ENCODE peak calls at places on chromosome 4, in ten cellular contexts. One of them, this sample, is unnamed.

GRCh38 chr4:154018659-154019058 is 229.8 kb upstream of the SFRP2 start:
- DNase-seq in AG04450: no peak
- DNase-seq in K562: no peak
- DNase-seq in GM23338: peak
- DNase-seq in sciatic nerve: no peak
- DNase-seq in stimulated activated CD4-positive, alpha-beta T cell treated with anti-CD3 and anti-CD28 coated beads, Interleukin-15, amount 100 ng/mL, for 1 hour: no peak
- DNase-seq in Calu3: peak
- DNase-seq in uterus: no peak
- DNase-seq in cardiac muscle cell: peak
- DNase-seq in stomach: no peak
- DNase-seq in this sample: no peak

GRCh38 chr4:88803600-88804096 is 106.0 kb upstream of the NAP1L5 start:
- DNase-seq in AG04450: peak
- DNase-seq in K562: no peak
- DNase-seq in GM23338: no peak
- DNase-seq in sciatic nerve: no peak
- DNase-seq in stimulated activated CD4-positive, alpha-beta T cell treated with anti-CD3 and anti-CD28 coated beads, Interleukin-15, amount 100 ng/mL, for 1 hour: no peak
- DNase-seq in Calu3: peak
- DNase-seq in uterus: peak
- DNase-seq in cardiac muscle cell: no peak
- DNase-seq in stomach: no peak
- DNase-seq in this sample: no peak

GRCh38 chr4:179307297-179308136 is 1865.3 kb upstream of the AGA start:
- DNase-seq in AG04450: peak
- DNase-seq in K562: peak
- DNase-seq in GM23338: peak
- DNase-seq in sciatic nerve: no peak
- DNase-seq in stimulated activated CD4-positive, alpha-beta T cell treated with anti-CD3 and anti-CD28 coated beads, Interleukin-15, amount 100 ng/mL, for 1 hour: no peak
- DNase-seq in Calu3: peak
- DNase-seq in uterus: no peak
- DNase-seq in cardiac muscle cell: peak
- DNase-seq in stomach: no peak
- DNase-seq in this sample: peak

GRCh38 chr4:7212921-7213320 is 20.6 kb downstream of the SORCS2 start:
- DNase-seq in AG04450: no peak
- DNase-seq in K562: no peak
- DNase-seq in GM23338: no peak
- DNase-seq in sciatic nerve: no peak
- DNase-seq in stimulated activated CD4-positive, alpha-beta T cell treated with anti-CD3 and anti-CD28 coated beads, Interleukin-15, amount 100 ng/mL, for 1 hour: no peak
- DNase-seq in Calu3: no peak
- DNase-seq in uterus: no peak
- DNase-seq in cardiac muscle cell: no peak
- DNase-seq in stomach: no peak
- DNase-seq in this sample: no peak

GRCh38 chr4:29970626-29971025 is 749.5 kb upstream of the PCDH7 start:
- DNase-seq in AG04450: no peak
- DNase-seq in K562: no peak
- DNase-seq in GM23338: peak
- DNase-seq in sciatic nerve: no peak
- DNase-seq in stimulated activated CD4-positive, alpha-beta T cell treated with anti-CD3 and anti-CD28 coated beads, Interleukin-15, amount 100 ng/mL, for 1 hour: no peak
- DNase-seq in Calu3: no peak
- DNase-seq in uterus: no peak
- DNase-seq in cardiac muscle cell: peak
- DNase-seq in stomach: no peak
- DNase-seq in this sample: no peak

GRCh38 chr4:2406406-2406805 is 12.0 kb downstream of the ZFYVE28 start:
- DNase-seq in AG04450: no peak
- DNase-seq in K562: no peak
- DNase-seq in GM23338: no peak
- DNase-seq in sciatic nerve: no peak
- DNase-seq in stimulated activated CD4-positive, alpha-beta T cell treated with anti-CD3 and anti-CD28 coated beads, Interleukin-15, amount 100 ng/mL, for 1 hour: no peak
- DNase-seq in Calu3: no peak
- DNase-seq in uterus: no peak
- DNase-seq in cardiac muscle cell: no peak
- DNase-seq in stomach: no peak
- DNase-seq in this sample: no peak

GRCh38 chr4:115042496-115042895 is 70.9 kb downstream of the NDST4 start:
- DNase-seq in AG04450: no peak
- DNase-seq in K562: no peak
- DNase-seq in GM23338: peak
- DNase-seq in sciatic nerve: no peak
- DNase-seq in stimulated activated CD4-positive, alpha-beta T cell treated with anti-CD3 and anti-CD28 coated beads, Interleukin-15, amount 100 ng/mL, for 1 hour: no peak
- DNase-seq in Calu3: no peak
- DNase-seq in uterus: no peak
- DNase-seq in cardiac muscle cell: peak
- DNase-seq in stomach: no peak
- DNase-seq in this sample: no peak

GRCh38 chr4:169243808-169244207 is 26.9 kb downstream of the SH3RF1 start:
- DNase-seq in AG04450: no peak
- DNase-seq in K562: no peak
- DNase-seq in GM23338: no peak
- DNase-seq in sciatic nerve: no peak
- DNase-seq in stimulated activated CD4-positive, alpha-beta T cell treated with anti-CD3 and anti-CD28 coated beads, Interleukin-15, amount 100 ng/mL, for 1 hour: no peak
- DNase-seq in Calu3: no peak
- DNase-seq in uterus: no peak
- DNase-seq in cardiac muscle cell: no peak
- DNase-seq in stomach: no peak
- DNase-seq in this sample: peak

GRCh38 chr4:185062606-185063005 is 44.3 kb downstream of the HELT start:
- DNase-seq in AG04450: no peak
- DNase-seq in K562: no peak
- DNase-seq in GM23338: peak
- DNase-seq in sciatic nerve: no peak
- DNase-seq in stimulated activated CD4-positive, alpha-beta T cell treated with anti-CD3 and anti-CD28 coated beads, Interleukin-15, amount 100 ng/mL, for 1 hour: no peak
- DNase-seq in Calu3: no peak
- DNase-seq in uterus: no peak
- DNase-seq in cardiac muscle cell: no peak
- DNase-seq in stomach: no peak
- DNase-seq in this sample: no peak

GRCh38 chr4:64144994-64145393 is 264.3 kb downstream of the TECRL start:
- DNase-seq in AG04450: no peak
- DNase-seq in K562: no peak
- DNase-seq in GM23338: no peak
- DNase-seq in sciatic nerve: no peak
- DNase-seq in stimulated activated CD4-positive, alpha-beta T cell treated with anti-CD3 and anti-CD28 coated beads, Interleukin-15, amount 100 ng/mL, for 1 hour: no peak
- DNase-seq in Calu3: peak
- DNase-seq in uterus: peak
- DNase-seq in cardiac muscle cell: no peak
- DNase-seq in stomach: peak
- DNase-seq in this sample: no peak

GRCh38 chr4:136484996-136485395 is 1047.3 kb downstream of the PCDH18 start:
- DNase-seq in AG04450: no peak
- DNase-seq in K562: no peak
- DNase-seq in GM23338: no peak
- DNase-seq in sciatic nerve: no peak
- DNase-seq in stimulated activated CD4-positive, alpha-beta T cell treated with anti-CD3 and anti-CD28 coated beads, Interleukin-15, amount 100 ng/mL, for 1 hour: no peak
- DNase-seq in Calu3: no peak
- DNase-seq in uterus: no peak
- DNase-seq in cardiac muscle cell: no peak
- DNase-seq in stomach: no peak
- DNase-seq in this sample: peak

GRCh38 chr4:153651961-153652784 is 31.9 kb upstream of the TLR2 start:
- DNase-seq in AG04450: no peak
- DNase-seq in K562: no peak
- DNase-seq in GM23338: no peak
- DNase-seq in sciatic nerve: no peak
- DNase-seq in stimulated activated CD4-positive, alpha-beta T cell treated with anti-CD3 and anti-CD28 coated beads, Interleukin-15, amount 100 ng/mL, for 1 hour: no peak
- DNase-seq in Calu3: no peak
- DNase-seq in uterus: no peak
- DNase-seq in cardiac muscle cell: no peak
- DNase-seq in stomach: no peak
- DNase-seq in this sample: no peak

GRCh38 chr4:114599231-114600065 is 841 bp downstream of the UGT8 start:
- DNase-seq in AG04450: no peak
- DNase-seq in K562: no peak
- DNase-seq in GM23338: peak
- DNase-seq in sciatic nerve: no peak
- DNase-seq in stimulated activated CD4-positive, alpha-beta T cell treated with anti-CD3 and anti-CD28 coated beads, Interleukin-15, amount 100 ng/mL, for 1 hour: no peak
- DNase-seq in Calu3: peak
- DNase-seq in uterus: no peak
- DNase-seq in cardiac muscle cell: peak
- DNase-seq in stomach: peak
- DNase-seq in this sample: no peak

GRCh38 chr4:13240066-13240465 is 244.1 kb downstream of the RAB28 start:
- DNase-seq in AG04450: no peak
- DNase-seq in K562: no peak
- DNase-seq in GM23338: no peak
- DNase-seq in sciatic nerve: no peak
- DNase-seq in stimulated activated CD4-positive, alpha-beta T cell treated with anti-CD3 and anti-CD28 coated beads, Interleukin-15, amount 100 ng/mL, for 1 hour: no peak
- DNase-seq in Calu3: no peak
- DNase-seq in uterus: no peak
- DNase-seq in cardiac muscle cell: no peak
- DNase-seq in stomach: no peak
- DNase-seq in this sample: no peak

GRCh38 chr4:88758264-88758663 is 60.6 kb upstream of the NAP1L5 start:
- DNase-seq in AG04450: no peak
- DNase-seq in K562: no peak
- DNase-seq in GM23338: no peak
- DNase-seq in sciatic nerve: no peak
- DNase-seq in stimulated activated CD4-positive, alpha-beta T cell treated with anti-CD3 and anti-CD28 coated beads, Interleukin-15, amount 100 ng/mL, for 1 hour: no peak
- DNase-seq in Calu3: no peak
- DNase-seq in uterus: no peak
- DNase-seq in cardiac muscle cell: no peak
- DNase-seq in stomach: no peak
- DNase-seq in this sample: no peak

This sample was measured in kidney glomerular epithelial cell.